ENCODE peak calls at places on chromosomes 2 and 18, in five cellular contexts. One of them, this sample, is unnamed.
A peak's percentile ranks its signal among the peaks of the same experiment; 100 is the strongest.

GRCh38 chr2:149125031-149125725 is 86.7 kb downstream of the LYPD6B start:
- DNase-seq in adrenal gland: no peak
- DNase-seq in astrocyte of the spinal cord: no peak
- DNase-seq in OCI-LY7: no peak
- DNase-seq in foreskin keratinocyte: no peak
- DNase-seq in this sample: peak; percentile 15

GRCh38 chr2:74806913-74807312 is 27.0 kb upstream of the HK2 start:
- DNase-seq in adrenal gland: no peak
- DNase-seq in astrocyte of the spinal cord: no peak
- DNase-seq in OCI-LY7: no peak
- DNase-seq in foreskin keratinocyte: no peak
- DNase-seq in this sample: no peak

GRCh38 chr2:160300203-160300602 is 100.1 kb upstream of the ITGB6 start:
- DNase-seq in adrenal gland: no peak
- DNase-seq in astrocyte of the spinal cord: no peak
- DNase-seq in OCI-LY7: no peak
- DNase-seq in foreskin keratinocyte: no peak
- DNase-seq in this sample: no peak

GRCh38 chr2:30708491-30709290 is 98.6 kb downstream of the CAPN13 start:
- DNase-seq in adrenal gland: no peak
- DNase-seq in astrocyte of the spinal cord: no peak
- DNase-seq in OCI-LY7: peak; percentile 30
- DNase-seq in foreskin keratinocyte: peak; percentile 24
- DNase-seq in this sample: no peak

GRCh38 chr2:241926541-241927311 is 57.2 kb downstream of the RTP5 start:
- DNase-seq in adrenal gland: no peak
- DNase-seq in astrocyte of the spinal cord: no peak
- DNase-seq in OCI-LY7: no peak
- DNase-seq in foreskin keratinocyte: no peak
- DNase-seq in this sample: peak; percentile 61

GRCh38 chr2:174740718-174741117 is 23.6 kb downstream of the CHRNA1 start:
- DNase-seq in adrenal gland: no peak
- DNase-seq in astrocyte of the spinal cord: no peak
- DNase-seq in OCI-LY7: no peak
- DNase-seq in foreskin keratinocyte: no peak
- DNase-seq in this sample: no peak

GRCh38 chr2:201203916-201204654 is 21.1 kb downstream of the CASP10 start:
- DNase-seq in adrenal gland: peak; percentile 43
- DNase-seq in astrocyte of the spinal cord: peak; percentile 42
- DNase-seq in OCI-LY7: no peak
- DNase-seq in foreskin keratinocyte: no peak
- DNase-seq in this sample: no peak

GRCh38 chr2:222290691-222291484 is 7.9 kb downstream of the PAX3 start:
- DNase-seq in adrenal gland: no peak
- DNase-seq in astrocyte of the spinal cord: peak; percentile 85
- DNase-seq in OCI-LY7: no peak
- DNase-seq in foreskin keratinocyte: no peak
- DNase-seq in this sample: no peak

GRCh38 chr2:112692496-112692911 is 28.3 kb upstream of the NT5DC4 start:
- DNase-seq in adrenal gland: peak; percentile 72
- DNase-seq in astrocyte of the spinal cord: peak; percentile 95
- DNase-seq in OCI-LY7: peak; percentile 22
- DNase-seq in foreskin keratinocyte: peak; percentile 100
- DNase-seq in this sample: peak; percentile 77

GRCh38 chr2:130744287-130745117 is 10.8 kb upstream of the AMER3 start:
- DNase-seq in adrenal gland: no peak
- DNase-seq in astrocyte of the spinal cord: no peak
- DNase-seq in OCI-LY7: no peak
- DNase-seq in foreskin keratinocyte: no peak
- DNase-seq in this sample: no peak

GRCh38 chr2:227186751-227187150 is 22.3 kb downstream of the COL4A3 start:
- DNase-seq in adrenal gland: no peak
- DNase-seq in astrocyte of the spinal cord: no peak
- DNase-seq in OCI-LY7: peak; percentile 10
- DNase-seq in foreskin keratinocyte: no peak
- DNase-seq in this sample: no peak

GRCh38 chr2:222877556-222878278 is 16.9 kb downstream of the ACSL3 start:
- DNase-seq in adrenal gland: no peak
- DNase-seq in astrocyte of the spinal cord: no peak
- DNase-seq in OCI-LY7: no peak
- DNase-seq in foreskin keratinocyte: peak; percentile 42
- DNase-seq in this sample: no peak

GRCh38 chr2:40244251-40245010 is 207.5 kb downstream of the SLC8A1 start:
- DNase-seq in adrenal gland: peak; percentile 58
- DNase-seq in astrocyte of the spinal cord: peak; percentile 86
- DNase-seq in OCI-LY7: peak; percentile 75
- DNase-seq in foreskin keratinocyte: peak; percentile 40
- DNase-seq in this sample: peak; percentile 59

GRCh38 chr2:159904127-159904564 is 106.1 kb upstream of the CD302 start:
- DNase-seq in adrenal gland: no peak
- DNase-seq in astrocyte of the spinal cord: no peak
- DNase-seq in OCI-LY7: no peak
- DNase-seq in foreskin keratinocyte: no peak
- DNase-seq in this sample: peak; percentile 58

GRCh38 chr18:71899707-71900483 is 644.2 kb downstream of the CBLN2 start:
- DNase-seq in adrenal gland: no peak
- DNase-seq in astrocyte of the spinal cord: no peak
- DNase-seq in OCI-LY7: no peak
- DNase-seq in foreskin keratinocyte: no peak
- DNase-seq in this sample: no peak

GRCh38 chr2:232466221-232466620 is 10.3 kb downstream of the ALPI start:
- DNase-seq in adrenal gland: no peak
- DNase-seq in astrocyte of the spinal cord: no peak
- DNase-seq in OCI-LY7: peak; percentile 85
- DNase-seq in foreskin keratinocyte: no peak
- DNase-seq in this sample: no peak

GRCh38 chr2:79846878-79847277 is 334.0 kb downstream of the CTNNA2 start:
- DNase-seq in adrenal gland: no peak
- DNase-seq in astrocyte of the spinal cord: no peak
- DNase-seq in OCI-LY7: no peak
- DNase-seq in foreskin keratinocyte: no peak
- DNase-seq in this sample: no peak

GRCh38 chr2:64766841-64767669 is 113.3 kb upstream of the SERTAD2 start:
- DNase-seq in adrenal gland: no peak
- DNase-seq in astrocyte of the spinal cord: peak; percentile 57
- DNase-seq in OCI-LY7: peak; percentile 51
- DNase-seq in foreskin keratinocyte: no peak
- DNase-seq in this sample: no peak

GRCh38 chr2:97708608-97709007 is 4.8 kb upstream of the ZAP70 start:
- DNase-seq in adrenal gland: no peak
- DNase-seq in astrocyte of the spinal cord: no peak
- DNase-seq in OCI-LY7: no peak
- DNase-seq in foreskin keratinocyte: no peak
- DNase-seq in this sample: no peak

GRCh38 chr2:224195954-224196571 is 157.0 kb upstream of the SERPINE2 start:
- DNase-seq in adrenal gland: peak; percentile 70
- DNase-seq in astrocyte of the spinal cord: no peak
- DNase-seq in OCI-LY7: no peak
- DNase-seq in foreskin keratinocyte: no peak
- DNase-seq in this sample: no peak

GRCh38 chr2:9099341-9099751 is 95.9 kb upstream of the MBOAT2 start:
- DNase-seq in adrenal gland: peak; percentile 41
- DNase-seq in astrocyte of the spinal cord: peak; percentile 85
- DNase-seq in OCI-LY7: no peak
- DNase-seq in foreskin keratinocyte: no peak
- DNase-seq in this sample: no peak

GRCh38 chr18:49907346-49907929 is 94.1 kb upstream of the ACAA2 start:
- DNase-seq in adrenal gland: no peak
- DNase-seq in astrocyte of the spinal cord: peak; percentile 32
- DNase-seq in OCI-LY7: no peak
- DNase-seq in foreskin keratinocyte: peak; percentile 14
- DNase-seq in this sample: no peak

GRCh38 chr2:104412384-104412783 is 441.5 kb upstream of the POU3F3 start:
- DNase-seq in adrenal gland: no peak
- DNase-seq in astrocyte of the spinal cord: peak; percentile 31
- DNase-seq in OCI-LY7: peak; percentile 45
- DNase-seq in foreskin keratinocyte: no peak
- DNase-seq in this sample: peak; percentile 35

GRCh38 chr2:114160263-114161001 is 270.5 kb downstream of the ACTR3 start:
- DNase-seq in adrenal gland: peak; percentile 80
- DNase-seq in astrocyte of the spinal cord: no peak
- DNase-seq in OCI-LY7: no peak
- DNase-seq in foreskin keratinocyte: no peak
- DNase-seq in this sample: no peak

GRCh38 chr2:216687646-216688045 is 7.7 kb downstream of the IGFBP5 start:
- DNase-seq in adrenal gland: no peak
- DNase-seq in astrocyte of the spinal cord: no peak
- DNase-seq in OCI-LY7: peak; percentile 8
- DNase-seq in foreskin keratinocyte: no peak
- DNase-seq in this sample: peak; percentile 35

GRCh38 chr2:10220516-10221391 is 82.0 kb upstream of the HPCAL1 start:
- DNase-seq in adrenal gland: no peak
- DNase-seq in astrocyte of the spinal cord: peak; percentile 14
- DNase-seq in OCI-LY7: no peak
- DNase-seq in foreskin keratinocyte: no peak
- DNase-seq in this sample: peak; percentile 13

DNA sequence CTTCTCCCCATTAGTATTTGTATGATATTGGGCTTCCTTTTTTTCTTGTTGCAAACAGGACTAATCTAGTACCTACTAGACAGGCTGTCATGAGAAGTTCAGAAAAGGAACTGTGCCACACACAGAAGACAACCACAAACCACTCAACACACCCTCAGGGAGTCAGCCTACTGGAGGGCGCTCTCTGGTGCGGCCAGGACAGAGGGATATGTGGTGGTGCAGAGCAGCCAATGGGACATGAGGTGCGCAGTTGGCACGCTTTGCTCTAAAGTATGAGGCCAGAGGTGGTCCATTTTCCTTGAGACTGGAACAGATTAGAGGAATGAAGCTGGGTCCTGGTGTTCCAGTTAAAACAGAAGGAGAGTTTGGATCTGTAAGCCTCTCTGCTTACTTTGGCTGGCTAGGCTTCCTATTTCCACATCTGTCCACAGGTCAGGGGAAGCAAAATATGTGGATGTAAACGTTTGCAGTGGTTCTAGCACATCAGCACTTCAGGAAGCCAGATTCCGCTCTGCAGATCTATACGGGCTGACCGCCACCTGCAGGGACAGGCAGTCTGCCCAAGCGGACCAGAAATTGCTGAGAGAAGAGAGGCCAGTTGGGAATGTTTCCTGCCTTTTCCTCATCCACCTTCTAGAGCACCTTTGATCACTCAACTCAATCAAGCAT is 114.1 kb downstream of the GFPT1 start:
- DNase-seq in adrenal gland: no peak
- DNase-seq in astrocyte of the spinal cord: peak; percentile 38
- DNase-seq in OCI-LY7: no peak
- DNase-seq in foreskin keratinocyte: no peak
- DNase-seq in this sample: no peak
- TF ChIP-seq CTCF in adrenal gland: no peak
- TF ChIP-seq CTCF in astrocyte of the spinal cord: no peak
- TF ChIP-seq CTCF in OCI-LY7: no peak
- TF ChIP-seq CTCF in foreskin keratinocyte: no peak
- TF ChIP-seq CTCF in this sample: no peak

DNA sequence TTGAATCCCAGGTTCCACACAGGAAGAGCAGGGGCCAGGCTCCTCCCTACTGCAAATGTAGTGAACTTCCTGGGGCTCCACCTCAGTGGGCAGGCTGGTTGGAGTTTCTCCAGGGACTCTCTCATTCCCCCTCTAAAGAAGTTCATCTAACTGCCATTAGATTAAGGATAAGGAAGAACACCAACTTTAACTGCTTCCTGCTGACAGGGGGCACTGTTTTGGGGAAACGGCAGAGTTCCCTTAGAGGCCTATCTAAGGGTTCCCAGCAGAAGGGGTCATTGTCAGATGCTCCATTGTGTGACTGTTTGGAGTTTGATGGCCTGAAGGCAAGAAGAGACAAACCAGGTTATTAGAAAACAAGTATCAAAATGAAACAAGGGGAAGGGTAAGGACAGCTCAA is 2159.7 kb upstream of the PIK3C3 start:
- DNase-seq in adrenal gland: no peak
- DNase-seq in astrocyte of the spinal cord: no peak
- DNase-seq in OCI-LY7: no peak
- DNase-seq in foreskin keratinocyte: no peak
- DNase-seq in this sample: no peak
- TF ChIP-seq CTCF in adrenal gland: no peak
- TF ChIP-seq CTCF in astrocyte of the spinal cord: peak; percentile 1
- TF ChIP-seq CTCF in OCI-LY7: no peak
- TF ChIP-seq CTCF in foreskin keratinocyte: peak; percentile 28
- TF ChIP-seq CTCF in this sample: no peak

GRCh38 chr2:214593723-214594122 is 182.9 kb downstream of the VWC2L start:
- DNase-seq in adrenal gland: no peak
- DNase-seq in astrocyte of the spinal cord: peak; percentile 94
- DNase-seq in OCI-LY7: no peak
- DNase-seq in foreskin keratinocyte: peak; percentile 28
- DNase-seq in this sample: peak; percentile 32

GRCh38 chr2:214587442-214587841 is 176.6 kb downstream of the VWC2L start:
- DNase-seq in adrenal gland: no peak
- DNase-seq in astrocyte of the spinal cord: no peak
- DNase-seq in OCI-LY7: peak; percentile 7
- DNase-seq in foreskin keratinocyte: no peak
- DNase-seq in this sample: no peak

GRCh38 chr2:214591359-214591758 is 180.5 kb downstream of the VWC2L start:
- DNase-seq in adrenal gland: no peak
- DNase-seq in astrocyte of the spinal cord: peak; percentile 35
- DNase-seq in OCI-LY7: no peak
- DNase-seq in foreskin keratinocyte: no peak
- DNase-seq in this sample: no peak
- TF ChIP-seq CTCF in adrenal gland: no peak
- TF ChIP-seq CTCF in astrocyte of the spinal cord: peak; percentile 31
- TF ChIP-seq CTCF in OCI-LY7: peak; percentile 43
- TF ChIP-seq CTCF in foreskin keratinocyte: peak; percentile 34
- TF ChIP-seq CTCF in this sample: no peak

GRCh38 chr2:165563468-165564225 is 94.1 kb downstream of the CSRNP3 start:
- DNase-seq in adrenal gland: no peak
- DNase-seq in astrocyte of the spinal cord: no peak
- DNase-seq in OCI-LY7: peak; percentile 34
- DNase-seq in foreskin keratinocyte: no peak
- DNase-seq in this sample: peak; percentile 13
- TF ChIP-seq CTCF in adrenal gland: no peak
- TF ChIP-seq CTCF in astrocyte of the spinal cord: no peak
- TF ChIP-seq CTCF in OCI-LY7: peak; percentile 71
- TF ChIP-seq CTCF in foreskin keratinocyte: peak; percentile 46
- TF ChIP-seq CTCF in this sample: peak; percentile 34

DNA sequence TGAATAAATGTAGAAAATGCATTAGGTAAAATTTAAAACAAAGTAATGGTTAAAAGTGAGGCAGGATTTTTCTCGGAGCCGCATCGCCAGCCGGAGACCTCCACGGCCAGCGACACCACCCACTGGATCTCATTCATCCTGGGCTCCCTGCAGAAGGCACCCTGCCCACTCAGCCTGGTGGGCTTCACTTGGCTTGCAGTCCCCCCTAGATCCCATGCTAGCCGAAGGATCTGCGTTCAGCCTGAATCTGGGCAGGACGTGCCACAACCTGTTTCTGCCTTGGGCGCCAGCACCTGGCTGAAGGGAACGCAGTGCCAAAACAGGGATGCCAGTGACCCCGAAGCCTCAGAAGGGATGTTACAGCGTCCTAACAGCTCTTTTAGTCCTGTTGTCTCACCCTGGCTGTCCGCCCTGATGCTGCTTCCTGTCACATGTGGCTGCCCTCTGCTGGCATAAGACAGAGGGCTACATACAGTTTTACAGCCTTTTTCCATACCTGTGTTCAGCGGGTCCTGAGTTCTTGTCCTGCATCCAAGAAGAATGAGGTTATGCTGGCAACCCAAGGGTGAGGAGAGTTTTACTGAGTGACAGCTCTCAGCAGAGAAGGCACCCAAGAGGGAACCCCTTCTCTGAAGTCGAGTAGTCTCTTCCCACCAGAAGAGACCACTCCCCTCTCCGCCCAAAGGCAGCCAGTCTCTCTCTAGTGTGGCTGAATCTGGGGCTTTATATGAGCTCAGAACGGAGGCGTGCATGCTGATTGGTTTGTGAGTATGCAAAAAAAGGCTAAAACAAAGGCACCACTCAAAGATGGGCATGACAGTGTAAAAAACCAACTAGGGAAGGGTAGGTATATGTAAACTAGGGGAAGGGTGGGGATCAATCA is 173.1 kb upstream of the GYPC start:
- DNase-seq in adrenal gland: no peak
- DNase-seq in astrocyte of the spinal cord: no peak
- DNase-seq in OCI-LY7: peak; percentile 4
- DNase-seq in foreskin keratinocyte: no peak
- DNase-seq in this sample: no peak
- TF ChIP-seq CTCF in adrenal gland: no peak
- TF ChIP-seq CTCF in astrocyte of the spinal cord: no peak
- TF ChIP-seq CTCF in OCI-LY7: peak; percentile 22
- TF ChIP-seq CTCF in foreskin keratinocyte: no peak
- TF ChIP-seq CTCF in this sample: no peak

This sample was measured in Calu3.